ENCODE peak calls at places on chromosome 13, in ten cellular contexts. One of them, this sample, is unnamed.

GRCh38 chr13:39538826-39539555 is 64.0 kb downstream of the LHFPL6 start:
- DNase-seq in glutamatergic neuron: no peak
- DNase-seq in chondrocyte: no peak
- DNase-seq in colonic mucosa: no peak
- DNase-seq in fibroblast of lung: peak; percentile 80
- DNase-seq in nephron progenitor cell: no peak
- DNase-seq in MM.1S: no peak
- DNase-seq in osteocyte: no peak
- DNase-seq in lower lobe of right lung: no peak
- DNase-seq in IMR-90: peak; percentile 81
- DNase-seq in this sample: no peak

GRCh38 chr13:76168661-76169060 is 532.5 kb downstream of the LMO7 start:
- DNase-seq in nephron progenitor cell: no peak
- DNase-seq in glutamatergic neuron: no peak
- DNase-seq in fibroblast of lung: no peak
- DNase-seq in lower lobe of right lung: no peak
- DNase-seq in MM.1S: no peak
- DNase-seq in colonic mucosa: no peak
- DNase-seq in IMR-90: peak; percentile 10
- DNase-seq in osteocyte: no peak
- DNase-seq in chondrocyte: no peak
- DNase-seq in this sample: no peak

GRCh38 chr13:34853161-34853560 is 88.9 kb upstream of the NBEA start:
- DNase-seq in colonic mucosa: no peak
- DNase-seq in chondrocyte: no peak
- DNase-seq in glutamatergic neuron: no peak
- DNase-seq in osteocyte: no peak
- DNase-seq in nephron progenitor cell: no peak
- DNase-seq in lower lobe of right lung: no peak
- DNase-seq in fibroblast of lung: no peak
- DNase-seq in MM.1S: no peak
- DNase-seq in IMR-90: no peak
- DNase-seq in this sample: no peak

GRCh38 chr13:95627590-95627989 is 16.9 kb downstream of the DZIP1 start:
- DNase-seq in MM.1S: no peak
- DNase-seq in nephron progenitor cell: no peak
- DNase-seq in glutamatergic neuron: no peak
- DNase-seq in osteocyte: no peak
- DNase-seq in fibroblast of lung: peak; percentile 59
- DNase-seq in chondrocyte: no peak
- DNase-seq in lower lobe of right lung: no peak
- DNase-seq in IMR-90: peak; percentile 79
- DNase-seq in colonic mucosa: no peak
- DNase-seq in this sample: no peak

GRCh38 chr13:97261254-97262015 is 39.3 kb downstream of the MBNL2 start:
- DNase-seq in glutamatergic neuron: no peak
- DNase-seq in chondrocyte: no peak
- DNase-seq in fibroblast of lung: no peak
- DNase-seq in lower lobe of right lung: no peak
- DNase-seq in nephron progenitor cell: no peak
- DNase-seq in MM.1S: no peak
- DNase-seq in osteocyte: no peak
- DNase-seq in colonic mucosa: no peak
- DNase-seq in IMR-90: no peak
- DNase-seq in this sample: no peak

GRCh38 chr13:55199132-55199531 is 1941.6 kb upstream of the PRR20A start:
- DNase-seq in chondrocyte: no peak
- DNase-seq in glutamatergic neuron: peak; percentile 18
- DNase-seq in nephron progenitor cell: peak; percentile 5
- DNase-seq in fibroblast of lung: no peak
- DNase-seq in MM.1S: no peak
- DNase-seq in lower lobe of right lung: no peak
- DNase-seq in colonic mucosa: no peak
- DNase-seq in IMR-90: no peak
- DNase-seq in osteocyte: no peak
- DNase-seq in this sample: no peak

GRCh38 chr13:46893820-46894533 is 2.9 kb downstream of the HTR2A start:
- DNase-seq in colonic mucosa: peak; percentile 68
- DNase-seq in glutamatergic neuron: peak; percentile 85
- DNase-seq in IMR-90: peak; percentile 17
- DNase-seq in osteocyte: peak; percentile 86
- DNase-seq in chondrocyte: no peak
- DNase-seq in nephron progenitor cell: peak; percentile 85
- DNase-seq in fibroblast of lung: peak; percentile 36
- DNase-seq in lower lobe of right lung: peak; percentile 83
- DNase-seq in MM.1S: peak; percentile 26
- DNase-seq in this sample: no peak

GRCh38 chr13:51451467-51452390 is 1.1 kb downstream of the INTS6 start:
- DNase-seq in colonic mucosa: peak; percentile 77
- DNase-seq in chondrocyte: no peak
- DNase-seq in glutamatergic neuron: peak; percentile 85
- DNase-seq in osteocyte: peak; percentile 92
- DNase-seq in nephron progenitor cell: peak; percentile 85
- DNase-seq in IMR-90: peak; percentile 57
- DNase-seq in lower lobe of right lung: peak; percentile 93
- DNase-seq in MM.1S: peak; percentile 67
- DNase-seq in fibroblast of lung: peak; percentile 67
- DNase-seq in this sample: peak; percentile 65

GRCh38 chr13:44402902-44403719 is 29.5 kb downstream of the SERP2 start:
- DNase-seq in nephron progenitor cell: no peak
- DNase-seq in chondrocyte: no peak
- DNase-seq in MM.1S: no peak
- DNase-seq in glutamatergic neuron: no peak
- DNase-seq in lower lobe of right lung: no peak
- DNase-seq in colonic mucosa: peak; percentile 69
- DNase-seq in IMR-90: no peak
- DNase-seq in osteocyte: no peak
- DNase-seq in fibroblast of lung: no peak
- DNase-seq in this sample: no peak

GRCh38 chr13:50125306-50125555 is 110.0 kb downstream of the KCNRG start:
- DNase-seq in fibroblast of lung: no peak
- DNase-seq in osteocyte: no peak
- DNase-seq in IMR-90: no peak
- DNase-seq in MM.1S: no peak
- DNase-seq in colonic mucosa: no peak
- DNase-seq in lower lobe of right lung: no peak
- DNase-seq in nephron progenitor cell: no peak
- DNase-seq in glutamatergic neuron: peak; percentile 65
- DNase-seq in chondrocyte: no peak
- DNase-seq in this sample: no peak

GRCh38 chr13:30713133-30713532 is 22.2 kb upstream of the ALOX5AP start:
- DNase-seq in lower lobe of right lung: peak; percentile 65
- DNase-seq in fibroblast of lung: no peak
- DNase-seq in osteocyte: no peak
- DNase-seq in IMR-90: no peak
- DNase-seq in nephron progenitor cell: no peak
- DNase-seq in chondrocyte: no peak
- DNase-seq in glutamatergic neuron: no peak
- DNase-seq in MM.1S: no peak
- DNase-seq in colonic mucosa: no peak
- DNase-seq in this sample: no peak

GRCh38 chr13:69108486-69108885 is 999.1 kb upstream of the ATXN8OS start:
- DNase-seq in nephron progenitor cell: no peak
- DNase-seq in glutamatergic neuron: no peak
- DNase-seq in colonic mucosa: no peak
- DNase-seq in osteocyte: no peak
- DNase-seq in IMR-90: no peak
- DNase-seq in fibroblast of lung: no peak
- DNase-seq in lower lobe of right lung: no peak
- DNase-seq in chondrocyte: no peak
- DNase-seq in MM.1S: no peak
- DNase-seq in this sample: no peak

GRCh38 chr13:20360041-20360491 is 127.9 kb upstream of the GJB6 start:
- DNase-seq in nephron progenitor cell: no peak
- DNase-seq in colonic mucosa: no peak
- DNase-seq in chondrocyte: no peak
- DNase-seq in IMR-90: peak; percentile 43
- DNase-seq in MM.1S: no peak
- DNase-seq in glutamatergic neuron: no peak
- DNase-seq in fibroblast of lung: peak; percentile 88
- DNase-seq in osteocyte: no peak
- DNase-seq in lower lobe of right lung: no peak
- DNase-seq in this sample: no peak

GRCh38 chr13:34708914-34709313 is 233.2 kb upstream of the NBEA start:
- DNase-seq in fibroblast of lung: no peak
- DNase-seq in nephron progenitor cell: no peak
- DNase-seq in MM.1S: no peak
- DNase-seq in colonic mucosa: no peak
- DNase-seq in chondrocyte: no peak
- DNase-seq in glutamatergic neuron: no peak
- DNase-seq in lower lobe of right lung: no peak
- DNase-seq in osteocyte: no peak
- DNase-seq in IMR-90: no peak
- DNase-seq in this sample: no peak

DNA sequence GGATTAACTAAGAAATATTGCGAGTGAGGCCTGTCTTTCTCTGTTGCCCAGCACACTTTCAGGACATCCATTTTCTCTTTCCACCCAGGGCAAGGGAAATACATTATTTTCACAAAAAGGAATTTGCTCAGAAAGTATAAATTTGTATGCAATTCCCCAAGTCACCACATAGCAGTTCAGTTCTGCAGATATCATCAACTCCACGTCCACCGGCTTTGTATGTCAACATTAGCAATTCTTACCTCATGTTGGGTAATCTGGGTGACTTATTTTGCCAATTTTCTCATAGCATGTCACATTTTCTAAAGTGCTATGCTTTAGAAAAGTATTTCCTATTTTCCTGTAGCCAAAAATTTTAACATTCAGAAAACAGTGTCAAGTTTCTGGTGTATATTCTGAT is 501.8 kb downstream of the EFNB2 start:
- DNase-seq in colonic mucosa: no peak
- DNase-seq in osteocyte: no peak
- DNase-seq in IMR-90: peak; percentile 59
- DNase-seq in MM.1S: no peak
- DNase-seq in glutamatergic neuron: no peak
- DNase-seq in fibroblast of lung: peak; percentile 63
- DNase-seq in lower lobe of right lung: no peak
- DNase-seq in chondrocyte: no peak
- DNase-seq in nephron progenitor cell: no peak
- DNase-seq in this sample: no peak
- TF ChIP-seq CTCF in colonic mucosa: no peak
- TF ChIP-seq CTCF in osteocyte: peak; percentile 51
- TF ChIP-seq CTCF in IMR-90: peak; percentile 29
- TF ChIP-seq CTCF in MM.1S: no peak
- TF ChIP-seq CTCF in glutamatergic neuron: peak; percentile 56
- TF ChIP-seq CTCF in fibroblast of lung: peak; percentile 50
- TF ChIP-seq CTCF in lower lobe of right lung: no peak
- TF ChIP-seq CTCF in chondrocyte: peak; percentile 74
- TF ChIP-seq CTCF in nephron progenitor cell: no peak
- TF ChIP-seq CTCF in this sample: peak; percentile 5

GRCh38 chr13:33312150-33312908 is 26.8 kb upstream of the STARD13 start:
- DNase-seq in MM.1S: no peak
- DNase-seq in IMR-90: peak; percentile 37
- DNase-seq in glutamatergic neuron: no peak
- DNase-seq in chondrocyte: no peak
- DNase-seq in osteocyte: no peak
- DNase-seq in nephron progenitor cell: no peak
- DNase-seq in fibroblast of lung: peak; percentile 14
- DNase-seq in lower lobe of right lung: no peak
- DNase-seq in colonic mucosa: no peak
- DNase-seq in this sample: no peak
- TF ChIP-seq CTCF in MM.1S: no peak
- TF ChIP-seq CTCF in IMR-90: peak; percentile 33
- TF ChIP-seq CTCF in glutamatergic neuron: no peak
- TF ChIP-seq CTCF in chondrocyte: peak; percentile 74
- TF ChIP-seq CTCF in osteocyte: peak; percentile 54
- TF ChIP-seq CTCF in nephron progenitor cell: no peak
- TF ChIP-seq CTCF in fibroblast of lung: peak; percentile 32
- TF ChIP-seq CTCF in lower lobe of right lung: peak; percentile 30
- TF ChIP-seq CTCF in colonic mucosa: no peak
- TF ChIP-seq CTCF in this sample: peak; percentile 27

DNA sequence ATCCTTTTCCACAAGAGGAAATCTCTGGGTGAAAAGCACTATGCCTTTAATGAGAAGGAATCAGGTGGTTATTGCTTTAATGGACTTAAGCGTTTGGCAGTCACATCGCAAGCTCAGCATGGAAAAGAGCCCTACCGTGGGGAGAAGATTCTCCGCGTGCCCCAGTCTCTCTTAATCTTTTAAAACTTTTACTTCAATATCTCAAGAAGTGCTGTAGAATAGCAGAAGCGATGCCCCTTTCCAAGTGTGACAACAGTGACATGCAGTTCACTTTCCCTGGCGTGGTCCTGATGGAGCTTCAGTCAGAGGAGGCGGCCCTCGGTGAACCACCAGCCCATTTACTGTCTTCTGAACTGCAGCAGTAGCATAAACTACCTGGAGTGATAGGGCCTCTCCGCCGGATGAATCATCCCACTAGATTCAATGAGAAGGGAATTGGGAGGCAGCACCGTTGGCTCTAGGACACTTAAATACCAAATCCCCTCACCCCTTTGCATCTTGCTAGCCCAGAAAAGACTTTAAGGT is 112.7 kb upstream of the GPR12 start:
- DNase-seq in nephron progenitor cell: no peak
- DNase-seq in glutamatergic neuron: no peak
- DNase-seq in MM.1S: no peak
- DNase-seq in fibroblast of lung: no peak
- DNase-seq in chondrocyte: no peak
- DNase-seq in IMR-90: no peak
- DNase-seq in osteocyte: no peak
- DNase-seq in lower lobe of right lung: no peak
- DNase-seq in colonic mucosa: no peak
- DNase-seq in this sample: no peak
- TF ChIP-seq CTCF in nephron progenitor cell: no peak
- TF ChIP-seq CTCF in glutamatergic neuron: peak; percentile 57
- TF ChIP-seq CTCF in MM.1S: no peak
- TF ChIP-seq CTCF in fibroblast of lung: no peak
- TF ChIP-seq CTCF in chondrocyte: peak; percentile 16
- TF ChIP-seq CTCF in IMR-90: no peak
- TF ChIP-seq CTCF in osteocyte: no peak
- TF ChIP-seq CTCF in lower lobe of right lung: peak; percentile 4
- TF ChIP-seq CTCF in colonic mucosa: no peak
- TF ChIP-seq CTCF in this sample: peak; percentile 15

DNA sequence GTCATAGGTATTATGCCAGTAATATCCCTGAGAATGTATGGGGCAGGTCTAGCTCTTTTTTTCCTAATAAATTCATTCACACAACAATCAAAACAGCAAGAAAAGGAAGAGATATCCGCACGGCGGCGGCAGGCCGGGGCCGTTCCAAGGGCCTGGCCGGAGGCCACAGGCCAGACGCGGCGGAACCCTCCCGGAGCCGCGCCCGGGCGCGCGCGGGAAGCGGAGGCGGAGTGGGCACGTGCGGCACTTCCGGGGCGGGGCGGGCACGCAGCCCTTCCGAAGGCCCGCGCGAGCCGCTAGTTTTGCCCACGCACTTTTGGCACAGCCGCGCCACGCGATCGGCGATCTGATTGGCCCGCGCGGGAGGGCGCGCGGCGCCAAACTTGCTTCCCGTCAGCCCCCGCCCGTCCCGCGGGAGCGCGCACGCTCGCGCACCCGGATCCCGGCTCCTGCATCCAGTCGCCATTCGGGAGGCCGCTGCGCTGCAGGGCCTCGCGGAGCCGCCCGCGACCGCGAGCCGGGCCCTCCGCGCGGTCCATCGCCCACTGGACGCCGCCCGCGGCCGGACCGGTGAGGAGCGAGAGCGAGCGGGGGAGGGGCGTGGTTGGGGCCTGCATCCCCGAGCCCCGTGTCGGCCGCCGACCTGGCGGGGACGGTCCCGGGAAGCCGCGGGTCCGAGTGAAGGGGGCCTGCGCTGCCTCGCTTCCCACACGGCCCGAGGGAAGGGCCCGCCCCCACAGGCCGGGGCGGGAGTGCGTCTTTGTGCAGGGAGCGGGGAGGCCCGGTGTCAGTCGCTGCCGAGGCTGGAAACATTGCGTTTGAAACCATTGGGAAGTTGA is at the start of gene CHAMP1:
- DNase-seq in osteocyte: peak; percentile 98
- DNase-seq in nephron progenitor cell: peak; percentile 93
- DNase-seq in lower lobe of right lung: peak; percentile 98
- DNase-seq in chondrocyte: peak; percentile 97
- DNase-seq in fibroblast of lung: peak; percentile 96
- DNase-seq in glutamatergic neuron: peak; percentile 93
- DNase-seq in colonic mucosa: peak; percentile 95
- DNase-seq in MM.1S: peak; percentile 95
- DNase-seq in IMR-90: peak; percentile 96
- DNase-seq in this sample: peak; percentile 93
- TF ChIP-seq CTCF in osteocyte: peak; percentile 7
- TF ChIP-seq CTCF in nephron progenitor cell: no peak
- TF ChIP-seq CTCF in lower lobe of right lung: no peak
- TF ChIP-seq CTCF in chondrocyte: no peak
- TF ChIP-seq CTCF in fibroblast of lung: no peak
- TF ChIP-seq CTCF in glutamatergic neuron: no peak
- TF ChIP-seq CTCF in colonic mucosa: no peak
- TF ChIP-seq CTCF in MM.1S: no peak
- TF ChIP-seq CTCF in IMR-90: no peak
- TF ChIP-seq CTCF in this sample: no peak

This sample was measured in RWPE2.